ENCODE peak calls at places on chromosomes 13 and 19, in five cellular contexts. O is GM23338, Z is GM12878, H is K562, K is HepG2. W is an unnamed sample.

GRCh38 chr19:42105358-42105757 is 26.9 kb downstream of the POU2F2 start:
- DNase-seq in O (no peak), Z (no peak), H (no peak), K (no peak), W (no peak)

GRCh38 chr13:62631614-62632013 is 1216.0 kb upstream of the PCDH20 start:
- DNase-seq in O (no peak), Z (no peak), H (no peak), K (no peak), W (no peak)

GRCh38 chr19:16952046-16952445 is 63.2 kb downstream of the F2RL3 start:
- DNase-seq in O (no peak), Z (no peak), H (no peak), K (no peak), W (no peak)

GRCh38 chr19:31675187-31675913 is 326.1 kb upstream of the TSHZ3 start:
- DNase-seq in O (no peak), Z (no peak), H (no peak), K (no peak), W (no peak)

GRCh38 chr19:17078920-17079709 is 3.5 kb downstream of the MYO9B start:
- DNase-seq in O (no peak), Z (no peak), H (no peak), K (no peak), W (no peak)

GRCh38 chr13:97422118-97423054 is 11.6 kb upstream of the RAP2A start:
- DNase-seq in O (no peak), Z (no peak), H (no peak), K (no peak), W (no peak)

GRCh38 chr13:47211106-47211505 is 314.3 kb upstream of the HTR2A start:
- DNase-seq in O (peak; percentile 24), Z (no peak), H (no peak), K (no peak), W (no peak)

GRCh38 chr13:48547663-48548092 is 14.8 kb upstream of the RCBTB2 start:
- DNase-seq in O (no peak), Z (no peak), H (no peak), K (peak; percentile 45), W (no peak)

GRCh38 chr13:29684441-29684840 is 89.0 kb upstream of the SLC7A1 start:
- DNase-seq in O (no peak), Z (no peak), H (no peak), K (no peak), W (no peak)

GRCh38 chr13:87172166-87172825 is 498.9 kb upstream of the SLITRK5 start:
- DNase-seq in O (no peak), Z (no peak), H (no peak), K (no peak), W (no peak)

GRCh38 chr13:36345438-36346221 is 564 bp downstream of the SPART start:
- DNase-seq in O (peak; percentile 86), Z (no peak), H (peak; percentile 15), K (peak; percentile 35), W (peak; percentile 14)

GRCh38 chr13:49997935-49998334 is 1.1 kb downstream of the TRIM13 start:
- DNase-seq in O (peak; percentile 54), Z (no peak), H (no peak), K (no peak), W (no peak)

GRCh38 chr19:33638167-33639033 is 16.6 kb downstream of the CHST8 start:
- DNase-seq in O (peak; percentile 76), Z (no peak), H (no peak), K (no peak), W (no peak)

GRCh38 chr19:33640773-33641172 is 19.0 kb downstream of the CHST8 start:
- DNase-seq in O (peak; percentile 41), Z (no peak), H (no peak), K (no peak), W (no peak)

GRCh38 chr19:33641956-33642498 is 20.3 kb downstream of the CHST8 start:
- DNase-seq in O (no peak), Z (no peak), H (no peak), K (no peak), W (no peak)

GRCh38 chr19:33641261-33641660 is 19.5 kb downstream of the CHST8 start:
- DNase-seq in O (no peak), Z (no peak), H (no peak), K (no peak), W (no peak)

DNA sequence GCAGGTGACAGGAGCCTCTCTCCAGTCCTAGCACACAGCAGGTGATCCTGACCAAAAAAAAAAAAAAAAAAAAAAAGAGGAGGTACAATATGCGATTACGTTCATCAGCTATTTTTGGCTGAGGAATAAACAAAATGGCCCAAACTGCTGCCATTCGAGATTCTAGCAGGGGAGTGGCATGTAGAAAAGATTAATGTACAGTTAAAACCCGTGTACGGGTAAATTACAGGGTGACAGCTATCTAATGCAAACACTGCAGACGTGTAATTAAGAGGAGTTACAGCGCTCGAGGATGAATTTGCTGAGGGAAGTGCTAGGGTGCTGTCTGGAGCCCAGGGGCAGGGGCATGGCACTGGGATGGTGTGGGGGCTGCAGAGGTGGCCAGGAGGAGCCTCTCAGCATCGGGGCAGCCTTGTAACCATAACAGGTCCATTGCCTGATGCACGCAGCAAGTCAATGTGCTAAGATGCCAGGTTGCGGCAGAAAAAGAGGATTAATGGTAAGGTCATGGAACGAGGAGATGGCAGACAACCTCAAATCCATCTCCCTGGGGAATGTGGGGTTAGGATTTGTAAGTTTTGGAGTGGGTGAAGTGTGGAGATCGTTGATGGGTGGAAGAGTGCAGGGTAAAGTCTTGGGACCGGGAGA is 17.4 kb downstream of the CHST8 start:
- DNase-seq in O (no peak), Z (no peak), H (no peak), K (no peak), W (no peak)
- H3K4me3 ChIP-seq in O (peak overlapping the region; percentile 32), Z (no peak overlapping the region), H (no peak overlapping the region), K (no peak overlapping the region), W (no peak overlapping the region)

DNA sequence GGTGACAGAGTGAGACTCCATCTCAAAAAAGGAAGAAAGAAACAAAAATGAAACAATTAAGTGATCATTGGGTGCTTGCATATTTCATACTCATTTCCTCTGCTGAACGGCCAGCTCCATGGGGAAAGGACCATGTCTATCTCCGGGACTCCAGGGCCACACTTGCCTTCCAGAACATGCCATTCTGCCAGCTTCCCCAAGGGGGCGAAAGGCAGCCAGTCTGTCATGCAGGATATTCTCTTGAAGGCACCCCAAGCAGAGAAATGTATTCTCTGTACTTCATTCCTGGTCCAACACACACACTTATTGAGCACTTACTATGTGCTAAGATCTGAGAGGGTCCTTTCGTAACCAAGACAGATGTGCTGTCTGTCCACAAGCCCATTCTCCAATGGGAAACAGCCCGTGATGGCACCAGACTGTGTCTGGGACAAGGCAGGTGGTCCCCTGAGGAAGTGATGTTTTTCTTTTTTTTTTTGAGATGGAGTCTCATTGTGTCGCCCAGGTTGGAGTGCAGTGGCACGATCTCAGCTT is 10.2 kb upstream of the CARM1 start:
- DNase-seq in O (peak; percentile 83), Z (no peak), H (peak; percentile 29), K (peak; percentile 54), W (peak; percentile 51)
- TF ChIP-seq JUNB in O (no peak), Z (no peak), H (no peak), K (no peak), W (no peak)

DNA sequence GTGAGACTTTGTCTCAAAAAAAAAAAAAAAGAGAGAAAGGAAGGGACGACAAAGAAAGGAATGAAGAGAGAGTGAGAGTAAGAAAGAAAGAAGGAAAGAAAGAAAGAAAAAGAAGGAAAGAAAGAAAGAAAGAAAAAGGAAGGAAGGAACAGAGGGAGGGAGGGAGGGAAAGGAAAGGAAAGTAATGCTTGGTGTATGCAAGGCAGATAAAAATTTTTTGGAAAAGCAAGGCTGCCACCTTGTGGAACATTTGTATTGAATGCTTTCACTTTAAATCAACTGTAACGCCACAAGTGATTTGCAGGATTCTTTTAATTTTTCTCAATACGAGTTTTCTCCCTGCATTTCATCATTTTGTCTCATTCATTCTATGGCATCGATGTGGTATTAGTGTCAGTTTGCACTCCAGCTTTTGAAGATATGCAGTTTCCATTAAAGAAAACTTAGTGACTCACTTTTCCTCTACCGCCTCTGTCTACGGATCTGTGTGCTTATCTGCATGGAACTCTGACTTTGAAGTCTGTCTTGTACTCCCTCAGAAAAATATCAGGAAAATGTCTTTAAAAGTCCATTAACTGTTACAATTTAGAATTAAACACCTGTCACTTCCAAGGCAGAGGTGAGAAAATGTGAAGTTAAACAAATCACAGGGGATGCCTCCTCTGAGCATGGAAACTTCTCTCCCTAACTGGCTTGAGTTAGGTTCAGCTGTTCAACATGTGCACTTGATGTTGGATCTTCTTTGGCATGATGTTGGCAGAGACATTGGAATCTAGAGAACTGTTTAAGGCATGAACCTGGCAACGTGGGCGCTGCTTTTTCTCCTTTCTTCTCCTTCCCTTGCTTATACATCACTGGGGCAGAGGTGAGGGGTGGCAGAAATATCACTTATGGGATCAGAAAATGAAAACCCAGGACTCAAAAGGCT is 20.0 kb upstream of the ZDHHC20 start:
- DNase-seq in O (peak; percentile 87), Z (no peak), H (peak; percentile 18), K (peak; percentile 72), W (no peak)
- H3K4me3 ChIP-seq in O (no peak overlapping the region), Z (no peak overlapping the region), H (no peak overlapping the region), K (peak overlapping the region; percentile 8), W (no peak overlapping the region)

DNA sequence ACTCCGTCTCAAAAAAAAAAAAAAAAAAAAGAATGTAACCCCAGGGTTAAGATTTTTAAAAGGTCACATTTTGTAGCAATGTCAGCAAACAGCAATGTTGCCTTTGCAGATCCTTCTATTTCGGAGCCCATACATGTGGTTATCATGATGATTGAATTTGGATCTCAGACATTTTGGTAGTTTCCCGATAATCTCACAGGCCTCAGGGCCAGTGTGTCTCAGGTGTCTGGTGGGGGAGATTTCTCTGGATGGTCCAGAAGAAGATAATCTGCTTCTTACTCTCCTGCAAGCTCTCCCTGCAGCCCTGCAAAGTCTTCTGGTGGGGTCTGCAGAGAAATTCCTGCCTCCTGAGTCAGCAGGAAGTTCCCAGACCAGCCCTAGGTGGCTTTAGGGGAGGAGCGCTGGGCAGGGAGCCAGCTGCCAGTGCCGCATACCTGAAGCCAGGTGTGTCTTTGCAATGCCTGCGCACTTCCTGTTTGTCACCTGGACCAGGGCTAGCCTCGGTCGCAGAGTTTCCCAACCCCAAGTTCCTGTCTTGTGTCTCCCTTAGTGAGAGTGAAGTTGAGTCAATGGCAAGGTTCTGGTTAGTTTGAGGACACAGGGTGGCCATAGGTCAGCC is 1.4 kb downstream of the SH2D3A start:
- DNase-seq in O (peak; percentile 96), Z (no peak), H (no peak), K (peak; percentile 19), W (no peak)
- TF ChIP-seq JUNB in O (no peak), Z (no peak), H (no peak), K (no peak), W (no peak)

GRCh38 chr13:75219479-75220237 is 262.3 kb downstream of the TBC1D4 start:
- DNase-seq in O (peak; percentile 88), Z (peak; percentile 7), H (peak; percentile 76), K (peak; percentile 25), W (peak; percentile 58)
- H3K4me3 ChIP-seq in O (peak overlapping the region; percentile 50), Z (no peak overlapping the region), H (no peak overlapping the region), K (no peak overlapping the region), W (peak overlapping the region; percentile 37)

DNA sequence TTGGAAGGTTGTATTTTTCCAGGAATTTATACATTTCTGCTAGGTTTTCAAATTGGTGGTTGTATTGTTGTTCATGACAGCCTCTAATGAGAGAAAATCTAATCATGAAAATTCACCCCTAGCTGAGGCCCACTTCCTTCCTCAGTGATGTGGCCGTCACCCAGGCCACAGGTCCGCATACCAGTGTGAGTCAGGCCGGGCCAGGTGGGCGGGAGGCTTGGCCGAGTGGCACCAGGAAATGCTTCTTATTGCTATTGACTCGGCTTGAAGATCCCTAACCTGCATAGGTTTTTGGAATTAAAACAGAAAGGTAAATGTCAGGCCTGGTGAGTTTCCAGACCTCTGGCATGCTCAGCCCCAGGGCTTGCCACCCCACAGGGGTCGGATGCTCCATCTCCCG is 88.7 kb downstream of the SCGB2B2 start:
- DNase-seq in O (no peak), Z (no peak), H (no peak), K (no peak), W (no peak)
- TF ChIP-seq JUNB in O (no peak), Z (no peak), H (no peak), K (no peak), W (no peak)

GRCh38 chr19:55310498-55310897 is 14.6 kb downstream of the TMEM150B start:
- DNase-seq in O (no peak), Z (no peak), H (no peak), K (no peak), W (no peak)
- H3K4me3 ChIP-seq in O (no peak overlapping the region), Z (no peak overlapping the region), H (no peak overlapping the region), K (no peak overlapping the region), W (no peak overlapping the region)

W was measured in A549.